ENCODE peak calls at places on chromosomes 4 and X, in seven cellular contexts. I is HEK293T, C is osteoblast, B is PC-3, K is GM12891, M is tibial nerve, E is NAMALWA. V is an unnamed sample.
A peak's percentile ranks its signal among the peaks of the same experiment; 100 is the strongest.

GRCh38 chrX:7242613-7243012 is 94.7 kb upstream of the PUDP start:
- DNase-seq in C (no peak), E (no peak), B (no peak), K (peak; percentile 15), I (no peak), M (no peak), V (no peak)

GRCh38 chr4:168384437-168385141 is 66.0 kb upstream of the DDX60 start:
- DNase-seq in C (no peak), K (no peak), I (no peak), E (no peak), M (no peak), B (no peak), V (no peak)

GRCh38 chrX:34147345-34147744 is 15.2 kb upstream of the FAM47A start:
- DNase-seq in I (no peak), B (no peak), M (no peak), C (no peak), E (no peak), K (no peak), V (no peak)

GRCh38 chr4:153448003-153448731 is 18.0 kb upstream of the TMEM131L start:
- DNase-seq in M (no peak), E (no peak), I (peak; percentile 31), B (no peak), K (no peak), C (peak; percentile 61), V (no peak)

GRCh38 chr4:88809561-88810219 is 112.1 kb upstream of the NAP1L5 start:
- DNase-seq in E (no peak), I (no peak), K (no peak), B (no peak), C (no peak), M (peak; percentile 23), V (no peak)

GRCh38 chr4:72471816-72472215 is 97.2 kb downstream of the ADAMTS3 start:
- DNase-seq in B (no peak), E (no peak), M (no peak), K (no peak), I (no peak), C (no peak), V (no peak)

GRCh38 chrX:118448273-118448783 is 47.3 kb upstream of the DOCK11 start:
- DNase-seq in B (no peak), I (no peak), K (no peak), E (no peak), C (no peak), M (no peak), V (no peak)

GRCh38 chr4:72112514-72113156 is 80.8 kb downstream of the NPFFR2 start:
- DNase-seq in B (peak; percentile 99), K (no peak), M (no peak), C (no peak), I (no peak), E (peak; percentile 24), V (no peak)

GRCh38 chrX:29308726-29309125 is 721.5 kb downstream of the IL1RAPL1 start:
- DNase-seq in M (no peak), C (no peak), E (no peak), I (no peak), B (no peak), K (no peak), V (no peak)

GRCh38 chr4:49032440-49033161 is 46.5 kb downstream of the CWH43 start:
- DNase-seq in M (no peak), K (peak; percentile 5), C (peak; percentile 13), I (peak; percentile 26), B (peak; percentile 54), E (peak; percentile 62), V (no peak)